ENCODE peak calls at places on chromosomes 3 and 15, in four cellular contexts. C, K, E and J are unnamed samples.

GRCh38 chr3:131242201-131242600 is 139.4 kb upstream of the NUDT16 start:
- DNase-seq in E (no peak), C (no peak), K (no peak), J (no peak)

GRCh38 chr3:197809356-197810020 is 18.4 kb downstream of the LRCH3 start:
- DNase-seq in C (no peak), E (no peak), K (no peak), J (no peak)

GRCh38 chr3:22569570-22569969 is 633.6 kb upstream of the UBE2E2 start:
- DNase-seq in K (no peak), E (no peak), C (no peak), J (no peak)

GRCh38 chr3:3309836-3310235 is 130.3 kb upstream of the CRBN start:
- DNase-seq in K (no peak), C (no peak), E (no peak), J (no peak)

GRCh38 chr3:186646841-186647240 is 6.6 kb downstream of the FETUB start:
- DNase-seq in E (no peak), C (no peak), K (no peak), J (no peak)

GRCh38 chr3:66037330-66037985 is 1.3 kb downstream of the MAGI1 start:
- DNase-seq in C (no peak), K (no peak), E (peak), J (no peak)

GRCh38 chr3:115004201-115005140 is 142.6 kb downstream of the ZBTB20 start:
- DNase-seq in E (no peak), C (no peak), K (no peak), J (no peak)

GRCh38 chr3:128297401-128298138 is 144.3 kb downstream of the EEFSEC start:
- DNase-seq in C (no peak), K (no peak), E (no peak), J (peak)

GRCh38 chr3:33918357-33918756 is 119.9 kb downstream of the PDCD6IP start:
- DNase-seq in C (no peak), K (no peak), E (no peak), J (no peak)

GRCh38 chr15:37203050-37203449 is 102.7 kb upstream of the MEIS2 start:
- DNase-seq in C (no peak), K (no peak), E (no peak), J (no peak)

GRCh38 chr3:46368569-46368968 is 2.2 kb upstream of the CCR5 start:
- DNase-seq in K (no peak), E (peak), C (peak), J (peak)

GRCh38 chr15:70036585-70037343 is 61.0 kb downstream of the TLE3 start:
- DNase-seq in C (no peak), K (no peak), E (no peak), J (no peak)